ENCODE peak calls at places on chromosomes 13 and 19, in six cellular contexts. E, H, I, N, D and L are unnamed samples.

GRCh38 chr19:5372572-5373200 is 32.1 kb upstream of the PTPRS start:
- DNase-seq in E (no peak), H (no peak), I (no peak), N (no peak), D (no peak), L (no peak)

GRCh38 chr13:113551081-113552000 is 33.2 kb upstream of the TFDP1 start:
- DNase-seq in E (no peak), H (no peak), I (no peak), N (no peak), D (no peak), L (no peak)

GRCh38 chr19:42369433-42370067 is 20.5 kb downstream of the CNFN start:
- DNase-seq in E (no peak), H (no peak), I (no peak), N (no peak), D (no peak), L (no peak)

GRCh38 chr19:18470153-18470552 is 32.2 kb upstream of the ISYNA1 start:
- DNase-seq in E (peak; percentile 77), H (peak; percentile 26), I (peak; percentile 37), N (peak; percentile 59), D (peak; percentile 55), L (no peak)

GRCh38 chr19:40266111-40266510 is 19.0 kb downstream of the AKT2 start:
- DNase-seq in E (no peak), H (no peak), I (no peak), N (no peak), D (no peak), L (no peak)

GRCh38 chr13:75319244-75319643 is 162.7 kb downstream of the TBC1D4 start:
- DNase-seq in E (no peak), H (peak; percentile 21), I (no peak), N (peak; percentile 15), D (peak; percentile 16), L (no peak)

GRCh38 chr13:43269037-43269476 is 245.7 kb downstream of the DNAJC15 start:
- DNase-seq in E (no peak), H (peak; percentile 87), I (peak; percentile 66), N (no peak), D (peak; percentile 72), L (no peak)

GRCh38 chr13:76884167-76884566 is 2.0 kb downstream of the KCTD12 start:
- DNase-seq in E (no peak), H (peak; percentile 79), I (no peak), N (peak; percentile 30), D (no peak), L (no peak)

GRCh38 chr19:5030136-5030820 is 61.4 kb downstream of the KDM4B start:
- DNase-seq in E (no peak), H (no peak), I (no peak), N (no peak), D (no peak), L (no peak)

GRCh38 chr13:78604782-78605611 is 1.6 kb upstream of the POU4F1 start:
- DNase-seq in E (peak; percentile 53), H (no peak), I (peak; percentile 61), N (peak; percentile 38), D (peak; percentile 50), L (no peak)

GRCh38 chr13:112575680-112576079 is 12.3 kb downstream of the TUBGCP3 start:
- DNase-seq in E (peak; percentile 38), H (peak; percentile 31), I (no peak), N (peak; percentile 23), D (no peak), L (no peak)

GRCh38 chr19:3284759-3285646 is 60.5 kb downstream of the CELF5 start:
- DNase-seq in E (peak; percentile 97), H (peak; percentile 22), I (peak; percentile 99), N (peak; percentile 34), D (peak; percentile 87), L (no peak)

GRCh38 chr19:33868821-33869412 is 72.2 kb downstream of the KCTD15 start:
- DNase-seq in E (no peak), H (peak; percentile 43), I (no peak), N (no peak), D (no peak), L (no peak)

GRCh38 chr13:98393873-98394272 is 183.0 kb downstream of the STK24 start:
- DNase-seq in E (no peak), H (no peak), I (no peak), N (no peak), D (no peak), L (no peak)

GRCh38 chr19:13817018-13817614 is 21.9 kb downstream of the ZSWIM4 start:
- DNase-seq in E (peak; percentile 91), H (no peak), I (peak; percentile 33), N (no peak), D (no peak), L (no peak)

GRCh38 chr13:48661112-48661511 is 7.4 kb downstream of the CYSLTR2 start:
- DNase-seq in E (no peak), H (no peak), I (no peak), N (no peak), D (no peak), L (no peak)

GRCh38 chr13:74974234-74974879 is 507.6 kb downstream of the TBC1D4 start:
- DNase-seq in E (no peak), H (no peak), I (no peak), N (no peak), D (no peak), L (no peak)

GRCh38 chr13:44312131-44312530 is 61.5 kb upstream of the SERP2 start:
- DNase-seq in E (no peak), H (no peak), I (no peak), N (no peak), D (no peak), L (no peak)
- TF ChIP-seq MYC in E (no peak), H (no peak), I (no peak), N (no peak), D (no peak), L (no peak)

DNA sequence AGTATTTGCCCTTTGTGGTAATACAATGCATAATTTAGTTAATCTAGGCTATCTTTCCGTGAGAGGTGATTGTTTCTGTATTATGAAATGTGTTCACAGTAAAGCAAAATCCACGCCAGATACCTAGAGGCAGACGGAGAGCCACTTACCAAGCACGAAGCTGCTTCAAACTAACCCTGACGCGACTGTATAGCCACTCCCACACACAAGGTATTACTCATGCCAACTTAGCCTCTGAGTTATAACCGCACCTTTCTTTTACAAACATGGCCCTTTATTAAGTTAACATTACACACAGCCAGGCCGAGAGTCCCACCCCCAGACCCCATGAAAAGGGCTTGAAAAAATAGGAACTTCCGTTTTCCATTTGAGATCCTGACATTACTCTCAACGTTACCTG is 185.7 kb downstream of the ABCC4 start:
- DNase-seq in E (no peak), H (no peak), I (peak; percentile 94), N (no peak), D (no peak), L (no peak)
- TF ChIP-seq MYC in E (no peak), H (no peak), I (no peak), N (no peak), D (no peak), L (no peak)

DNA sequence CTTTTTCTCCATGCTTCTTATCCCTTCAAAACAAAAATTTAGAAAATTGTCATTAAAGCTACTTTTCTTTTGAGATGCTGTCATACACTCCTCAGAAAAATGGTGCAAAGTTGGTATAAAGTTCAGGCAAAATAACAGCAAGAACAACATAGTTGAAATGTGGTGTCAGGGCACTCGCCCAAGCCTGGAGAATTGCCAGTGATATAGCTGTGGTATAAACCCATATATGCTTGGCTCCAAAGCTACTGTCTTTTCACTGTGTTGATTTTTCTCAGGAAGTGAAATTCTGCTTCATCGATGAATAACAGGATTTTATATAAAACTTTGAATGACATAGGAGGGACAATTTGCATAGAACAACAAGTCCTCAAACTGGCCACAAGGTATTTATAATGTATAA is 2532.9 kb downstream of the PCDH9 start:
- DNase-seq in E (no peak), H (peak; percentile 45), I (no peak), N (no peak), D (no peak), L (no peak)
- TF ChIP-seq MYC in E (no peak), H (no peak), I (no peak), N (no peak), D (no peak), L (no peak)

GRCh38 chr19:38421856-38422255 is 4.2 kb downstream of the RASGRP4 start:
- DNase-seq in E (no peak), H (no peak), I (no peak), N (no peak), D (no peak), L (no peak)

GRCh38 chr19:38417146-38417543 is 8.9 kb downstream of the RASGRP4 start:
- DNase-seq in E (no peak), H (no peak), I (no peak), N (no peak), D (no peak), L (no peak)

GRCh38 chr19:38420935-38421334 is 5.1 kb downstream of the RASGRP4 start:
- DNase-seq in E (no peak), H (no peak), I (no peak), N (no peak), D (no peak), L (no peak)

GRCh38 chr19:38413416-38413815 is 10.5 kb downstream of the FAM98C start:
- DNase-seq in E (no peak), H (no peak), I (no peak), N (no peak), D (no peak), L (no peak)

DNA sequence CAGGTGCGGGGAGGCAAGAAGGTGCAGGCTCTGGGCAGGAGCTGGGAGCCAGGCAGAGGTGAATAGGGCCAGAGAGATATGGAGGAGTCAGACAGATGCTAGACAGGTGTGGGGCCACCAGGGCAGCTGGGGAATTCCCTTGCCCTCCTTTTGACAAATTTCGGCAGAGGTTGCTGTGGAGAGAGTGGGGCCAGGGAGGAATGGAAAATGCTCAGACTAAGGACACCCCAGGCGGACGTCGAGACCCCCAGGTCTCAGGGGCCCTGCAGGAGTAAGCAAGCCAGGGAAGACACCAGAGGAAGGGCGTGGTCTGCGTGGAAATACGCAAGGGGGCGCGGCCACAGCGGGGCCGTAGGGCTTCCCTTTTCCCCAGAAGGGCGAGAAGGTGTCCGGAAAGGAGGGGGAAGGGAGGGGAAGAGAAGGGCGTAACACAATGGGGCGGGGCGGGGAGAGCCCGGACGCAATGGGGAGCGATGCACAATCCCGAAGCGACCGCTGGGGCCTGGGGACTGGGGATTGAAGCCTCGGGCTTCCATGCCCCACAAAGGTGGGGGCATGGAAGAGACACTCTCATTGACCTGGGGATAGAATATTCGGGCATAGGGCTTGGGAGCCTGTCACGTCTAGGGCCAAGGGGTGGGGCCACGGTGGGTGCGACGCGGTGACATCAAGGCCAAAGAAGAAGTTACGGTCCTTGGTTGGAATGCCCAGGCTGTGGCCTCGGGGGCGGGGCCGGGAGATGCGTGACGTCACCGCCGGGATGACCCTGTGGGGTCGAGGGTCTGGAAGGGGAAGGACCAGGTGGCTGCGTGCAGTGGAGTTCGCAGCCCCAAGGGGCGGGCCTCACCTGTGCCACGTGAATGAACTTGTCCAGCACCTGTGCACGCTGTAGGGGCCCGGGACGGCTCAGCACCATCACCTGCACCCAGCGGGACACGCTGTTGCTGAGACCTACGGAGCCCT is 8.2 kb downstream of the RASGRP4 start:
- DNase-seq in E (peak; percentile 86), H (no peak), I (peak; percentile 74), N (peak; percentile 69), D (no peak), L (no peak)
- TF ChIP-seq MYC in E (no peak), H (no peak), I (no peak), N (no peak), D (no peak), L (no peak)

GRCh38 chr19:45999653-46000121 is 4.4 kb downstream of the CCDC61 start:
- DNase-seq in E (peak; percentile 57), H (no peak), I (peak; percentile 45), N (no peak), D (no peak), L (no peak)
- TF ChIP-seq MYC in E (no peak), H (no peak), I (no peak), N (no peak), D (no peak), L (no peak)

GRCh38 chr19:16504271-16504670 is 8.1 kb downstream of the C19orf44 start:
- DNase-seq in E (no peak), H (no peak), I (no peak), N (no peak), D (no peak), L (no peak)
- TF ChIP-seq MYC in E (no peak), H (no peak), I (no peak), N (no peak), D (no peak), L (no peak)